ENCODE peak calls at places on chromosome 2, in four cellular contexts. A, L, E and I are unnamed samples.

GRCh38 chr2:120346667-120347358 is 877 bp downstream of the INHBB start:
- DNase-seq in L (peak; percentile 54), E (peak; percentile 12), A (peak; percentile 38), I (no peak)

GRCh38 chr2:40760071-40760666 is 308.3 kb upstream of the SLC8A1 start:
- DNase-seq in L (no peak), A (peak; percentile 55), E (peak; percentile 56), I (peak; percentile 58)

GRCh38 chr2:88808083-88808482 is 116.6 kb downstream of the RPIA start:
- DNase-seq in A (no peak), L (no peak), E (no peak), I (no peak)

GRCh38 chr2:219633276-219634065 is 6.0 kb downstream of the SLC4A3 start:
- DNase-seq in L (no peak), E (no peak), A (no peak), I (peak; percentile 2)

GRCh38 chr2:241617431-241618154 is 19.4 kb downstream of the THAP4 start:
- DNase-seq in L (peak; percentile 59), E (peak; percentile 18), A (no peak), I (no peak)

GRCh38 chr2:53715568-53715967 is 52.0 kb upstream of the CHAC2 start:
- DNase-seq in E (peak; percentile 13), A (peak; percentile 11), L (no peak), I (no peak)

GRCh38 chr2:176167398-176167797 is 10.3 kb downstream of the HOXD3 start:
- DNase-seq in A (no peak), E (no peak), L (no peak), I (no peak)

GRCh38 chr2:190637331-190637734 is 11.6 kb upstream of the NAB1 start:
- DNase-seq in L (no peak), E (peak; percentile 37), A (peak; percentile 49), I (no peak)

GRCh38 chr2:105919826-105920225 is 175.1 kb downstream of the NCK2 start:
- DNase-seq in E (peak; percentile 12), L (no peak), A (peak; percentile 22), I (peak; percentile 27)

GRCh38 chr2:231037731-231038482 is 584 bp downstream of the C2orf72 start:
- DNase-seq in A (peak; percentile 48), L (peak; percentile 73), E (no peak), I (peak; percentile 36)

DNA sequence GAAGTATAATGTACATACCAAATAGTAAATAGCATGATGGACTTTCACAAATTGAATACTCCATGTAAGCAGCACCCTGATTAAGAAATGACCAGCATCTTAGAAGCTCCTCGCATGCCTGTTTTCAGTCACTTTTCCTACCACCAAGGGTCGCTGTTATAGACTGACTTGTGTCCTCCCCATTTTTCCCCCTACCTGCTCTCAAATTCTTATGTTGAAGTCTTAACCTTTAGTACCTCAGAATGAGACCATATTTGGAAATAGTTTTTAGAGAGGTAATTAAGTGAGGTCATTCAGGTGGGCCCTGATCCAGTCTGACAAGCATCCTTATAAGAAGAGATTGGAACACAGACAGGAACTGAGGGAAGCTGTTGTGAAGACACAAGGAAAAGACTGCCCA is 125.9 kb downstream of the LYPD6 start:
- DNase-seq in A (no peak), E (no peak), L (no peak), I (no peak)
- TF ChIP-seq CTCF in A (no peak), E (no peak), L (no peak), I (no peak)

GRCh38 chr2:135876066-135876711 is at the start of gene MCM6:
- DNase-seq in L (peak; percentile 89), E (peak; percentile 99), A (peak; percentile 99), I (peak; percentile 95)
- TF ChIP-seq CTCF in L (no peak), E (no peak), A (no peak), I (no peak)

GRCh38 chr2:179447839-179448447 is 183.3 kb upstream of the SESTD1 start:
- DNase-seq in A (no peak), E (peak; percentile 11), L (no peak), I (no peak)
- TF ChIP-seq CTCF in A (no peak), E (peak; percentile 26), L (no peak), I (no peak)

DNA sequence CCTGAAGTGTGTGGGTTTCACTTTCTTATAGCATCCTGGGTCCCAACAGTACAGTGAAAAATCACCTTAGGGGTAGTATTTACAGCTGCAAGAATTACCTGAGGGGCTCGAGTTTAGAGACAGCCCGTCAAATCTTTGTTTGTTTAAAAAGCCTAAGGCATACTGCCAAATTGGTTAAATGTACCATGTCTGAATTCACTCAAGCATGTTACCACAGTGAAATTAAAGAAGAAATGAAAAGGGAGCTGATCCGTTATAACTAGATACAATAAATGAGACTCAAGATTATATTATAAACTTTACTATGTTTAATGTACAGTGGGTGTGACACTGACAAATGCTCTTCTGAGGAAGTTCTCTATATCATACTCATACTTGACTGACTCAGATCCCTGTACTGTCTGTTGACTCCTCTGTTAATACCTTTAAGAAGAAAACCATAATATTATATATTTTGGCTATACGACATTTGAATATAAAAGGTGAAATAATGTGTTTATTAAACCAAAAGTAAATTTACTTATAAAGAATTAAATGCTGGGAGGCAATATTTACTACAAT is 107.3 kb downstream of the TMEFF2 start:
- DNase-seq in A (no peak), E (peak; percentile 28), L (no peak), I (no peak)
- TF ChIP-seq CTCF in A (no peak), E (no peak), L (no peak), I (no peak)